ENCODE peak calls at places on chromosomes 5 and 9, in nine cellular contexts. S is left lung, X is hepatocyte, T is mucosa of descending colon, V is sigmoid colon, E is breast epithelium, Y is ovary, J is neural progenitor cell, Q is K562. F is an unnamed sample. For H3K36me3, the result is how much of the 10 kb centered on the place peaks cover.

GRCh38 chr5:38250752-38251448 is 7.5 kb upstream of the EGFLAM start:
- DNase-seq in S (no peak), X (no peak), T (no peak), V (no peak), E (no peak), Y (no peak), J (no peak), Q (no peak), F (no peak)

GRCh38 chr9:17090041-17090440 is 44.8 kb upstream of the CNTLN start:
- DNase-seq in S (no peak), X (no peak), T (no peak), V (no peak), E (no peak), Y (no peak), J (no peak), Q (no peak), F (no peak)

GRCh38 chr9:129547869-129548570 is 72.9 kb downstream of the C9orf50 start:
- DNase-seq in S (peak), X (no peak), T (no peak), V (peak), E (no peak), Y (no peak), J (no peak), Q (no peak), F (no peak)

GRCh38 chr9:28887188-28887884 is 1314.1 kb upstream of the C9orf72 start:
- DNase-seq in S (no peak), X (no peak), T (no peak), V (no peak), E (no peak), Y (no peak), J (no peak), Q (no peak), F (no peak)

GRCh38 chr5:17255471-17256016 is 38.1 kb downstream of the BASP1 start:
- DNase-seq in S (no peak), X (no peak), T (no peak), V (no peak), E (no peak), Y (no peak), J (no peak), Q (no peak), F (no peak)

GRCh38 chr9:134226221-134226930 is 62.0 kb upstream of the RNU6ATAC start:
- DNase-seq in S (peak), X (peak), T (peak), V (no peak), E (no peak), Y (no peak), J (no peak), Q (no peak), F (no peak)

GRCh38 chr9:19788152-19788551 is 685 bp downstream of the SLC24A2 start:
- DNase-seq in S (no peak), X (no peak), T (peak), V (no peak), E (no peak), Y (no peak), J (peak), Q (no peak), F (no peak)

GRCh38 chr9:727767-728166 is 113.7 kb upstream of the DMRT1 start:
- DNase-seq in S (no peak), X (no peak), T (no peak), V (no peak), E (no peak), Y (no peak), J (no peak), Q (no peak), F (no peak)

GRCh38 chr9:90070056-90070455 is 465.2 kb downstream of the GADD45G start:
- DNase-seq in S (no peak), X (no peak), T (no peak), V (no peak), E (no peak), Y (no peak), J (no peak), Q (no peak), F (no peak)

GRCh38 chr5:156121234-156121633 is 205.7 kb upstream of the SGCD start:
- DNase-seq in S (no peak), X (no peak), T (no peak), V (no peak), E (no peak), Y (no peak), J (no peak), Q (no peak), F (no peak)

GRCh38 chr5:110086658-110087388 is 397.1 kb downstream of the MAN2A1 start:
- DNase-seq in S (no peak), X (peak), T (no peak), V (peak), E (no peak), Y (no peak), J (no peak), Q (no peak), F (peak)

GRCh38 chr5:96721351-96721970 is 59.3 kb downstream of the CAST start:
- DNase-seq in S (peak), X (no peak), T (no peak), V (peak), E (peak), Y (no peak), J (no peak), Q (no peak), F (no peak)

GRCh38 chr9:137802521-137803243 is 74.9 kb upstream of the CACNA1B start:
- DNase-seq in S (no peak), X (no peak), T (no peak), V (no peak), E (no peak), Y (no peak), J (no peak), Q (no peak), F (no peak)

GRCh38 chr5:112492291-112492690 is 73.2 kb upstream of the EPB41L4A start:
- DNase-seq in S (no peak), X (peak), T (no peak), V (no peak), E (no peak), Y (no peak), J (peak), Q (peak), F (no peak)

GRCh38 chr9:89421595-89421994 is 76.3 kb downstream of the SEMA4D start:
- DNase-seq in S (no peak), X (no peak), T (peak), V (no peak), E (no peak), Y (no peak), J (no peak), Q (no peak), F (no peak)

GRCh38 chr5:32042571-32042970 is 131.5 kb downstream of the GOLPH3 start:
- DNase-seq in S (no peak), X (no peak), T (no peak), V (no peak), E (no peak), Y (no peak), J (peak), Q (no peak), F (no peak)

GRCh38 chr9:124125590-124126047 is 114.1 kb downstream of the LHX2 start:
- DNase-seq in S (no peak), X (no peak), T (no peak), V (no peak), E (no peak), Y (no peak), J (peak), Q (no peak), F (no peak)

GRCh38 chr9:124262596-124263045 is 4.9 kb downstream of the NEK6 start:
- DNase-seq in S (no peak), X (no peak), T (peak), V (no peak), E (no peak), Y (no peak), J (peak), Q (no peak), F (no peak)

GRCh38 chr9:74555015-74555414 is 57.9 kb downstream of the RORB start:
- DNase-seq in S (no peak), X (peak), T (no peak), V (no peak), E (no peak), Y (no peak), J (no peak), Q (no peak), F (no peak)

GRCh38 chr9:112793213-112793810 is 42.8 kb downstream of the SNX30 start:
- DNase-seq in S (peak), X (peak), T (peak), V (peak), E (no peak), Y (no peak), J (peak), Q (peak), F (no peak)

GRCh38 chr9:124863371-124863831 is 1.5 kb downstream of the ARPC5L start:
- DNase-seq in S (no peak), X (no peak), T (no peak), V (no peak), E (no peak), Y (no peak), J (no peak), Q (no peak), F (no peak)

GRCh38 chr5:592158-592557 is 20.0 kb upstream of the CEP72 start:
- DNase-seq in S (no peak), X (no peak), T (no peak), V (peak), E (no peak), Y (peak), J (no peak), Q (no peak), F (no peak)

GRCh38 chr5:6713274-6714181 is at the start of gene TENT4A:
- DNase-seq in S (peak), X (peak), T (peak), V (no peak), E (peak), Y (peak), J (no peak), Q (peak), F (no peak)

GRCh38 chr9:127049044-127049443 is 73.4 kb downstream of the ANGPTL2 start:
- DNase-seq in S (no peak), X (peak), T (no peak), V (peak), E (peak), Y (peak), J (no peak), Q (no peak), F (peak)

GRCh38 chr9:21160178-21160577 is 6.3 kb downstream of the IFNA21 start:
- DNase-seq in S (no peak), X (no peak), T (no peak), V (no peak), E (no peak), Y (no peak), J (peak), Q (no peak), F (no peak)

GRCh38 chr9:84722388-84722989 is 53.0 kb downstream of the NTRK2 start:
- DNase-seq in S (no peak), X (no peak), T (no peak), V (no peak), E (no peak), Y (no peak), J (no peak), Q (no peak), F (no peak)

GRCh38 chr5:14743601-14744295 is 79.2 kb downstream of the OTULIN start:
- DNase-seq in S (no peak), X (no peak), T (no peak), V (no peak), E (no peak), Y (no peak), J (peak), Q (no peak), F (no peak)

GRCh38 chr5:74199436-74200210 is 440.9 kb downstream of the ENC1 start:
- DNase-seq in S (no peak), X (peak), T (no peak), V (no peak), E (peak), Y (no peak), J (no peak), Q (no peak), F (no peak)

GRCh38 chr9:109791747-109792146 is 11.7 kb downstream of the PALM2AKAP2 start:
- DNase-seq in S (no peak), X (no peak), T (no peak), V (no peak), E (no peak), Y (no peak), J (no peak), Q (no peak), F (no peak)

GRCh38 chr5:143405747-143406098 is 2.2 kb upstream of the NR3C1 start:
- DNase-seq in S (no peak), X (no peak), T (no peak), V (no peak), E (no peak), Y (no peak), J (no peak), Q (no peak), F (no peak)
- H3K4me3 ChIP-seq in S (peak), X (peak), T (no peak), V (peak), E (peak), Y (peak), J (peak), Q (peak), F (peak)

GRCh38 chr5:134887593-134888159 is 13.5 kb downstream of the TXNDC15 start:
- DNase-seq in S (no peak), X (no peak), T (no peak), V (no peak), E (no peak), Y (no peak), J (no peak), Q (no peak), F (no peak)
- H3K36me3 ChIP-seq in S (under half), X (under half), T (under half), V (under half), E (under half), Y (under half), J (under half), Q (under half), F (under half)

GRCh38 chr5:36079200-36079761 is 12.6 kb upstream of the UGT3A2 start:
- DNase-seq in S (no peak), X (peak), T (no peak), V (no peak), E (no peak), Y (no peak), J (peak), Q (peak), F (no peak)
- H3K4me3 ChIP-seq in S (no peak), X (no peak), T (no peak), V (no peak), E (no peak), Y (no peak), J (no peak), Q (no peak), F (no peak)

GRCh38 chr9:87659534-87660419 is 66.1 kb upstream of the CTSL start:
- DNase-seq in S (no peak), X (no peak), T (no peak), V (no peak), E (no peak), Y (no peak), J (no peak), Q (no peak), F (no peak)

GRCh38 chr9:87657893-87658292 is 68.0 kb upstream of the CTSL start:
- DNase-seq in S (no peak), X (no peak), T (no peak), V (no peak), E (no peak), Y (no peak), J (no peak), Q (no peak), F (no peak)

GRCh38 chr9:87656485-87656884 is 69.4 kb upstream of the CTSL start:
- DNase-seq in S (no peak), X (no peak), T (no peak), V (no peak), E (no peak), Y (peak), J (no peak), Q (no peak), F (no peak)

GRCh38 chr9:87655731-87656130 is 70.2 kb upstream of the CTSL start:
- DNase-seq in S (no peak), X (no peak), T (no peak), V (no peak), E (no peak), Y (no peak), J (no peak), Q (no peak), F (no peak)

DNA sequence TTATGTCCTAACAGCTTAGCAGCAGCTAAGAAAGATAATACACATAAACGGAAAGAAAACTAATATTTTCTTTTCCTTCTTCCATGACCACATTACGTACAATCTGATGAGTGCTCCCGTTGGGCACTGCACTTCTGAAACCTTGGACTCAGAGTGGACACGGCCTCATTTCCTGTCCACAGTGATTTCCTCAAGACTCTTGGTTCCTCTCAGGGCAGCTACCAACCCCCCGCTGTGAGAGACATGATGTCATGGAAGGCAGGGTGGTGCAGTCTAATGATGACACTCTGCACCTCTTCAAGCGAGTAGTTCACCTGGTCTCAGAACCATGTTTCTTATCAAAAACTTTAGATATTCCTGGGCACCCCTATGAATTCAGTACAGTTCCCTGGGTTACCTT is 68.7 kb upstream of the CTSL start:
- DNase-seq in S (peak), X (no peak), T (no peak), V (no peak), E (no peak), Y (no peak), J (no peak), Q (no peak), F (no peak)
- H3K36me3 ChIP-seq in S (under half), X (under half), T (under half), V (under half), E (under half), Y (under half), J (under half), Q (under half), F (under half)

DNA sequence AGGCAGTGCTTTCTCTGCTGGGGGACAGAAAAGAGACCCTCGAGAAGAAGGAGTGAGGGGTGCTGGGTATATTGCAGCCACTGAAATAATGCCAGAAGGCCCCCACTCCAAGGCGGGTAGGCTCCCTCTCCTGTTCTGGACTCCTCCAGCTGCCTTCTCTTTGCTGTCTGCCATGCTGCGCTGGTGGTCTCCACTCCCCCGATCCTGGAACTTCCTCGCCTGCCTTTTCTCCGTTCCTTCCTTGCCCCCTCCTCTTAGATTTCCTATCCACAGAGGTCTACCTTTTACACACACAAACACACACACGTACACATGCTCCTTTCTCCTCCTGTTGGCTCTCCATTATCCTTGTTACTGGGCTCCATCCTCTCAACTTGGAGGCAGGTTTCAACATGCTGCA is 938 bp downstream of the GRIA1 start:
- DNase-seq in S (no peak), X (no peak), T (no peak), V (no peak), E (no peak), Y (no peak), J (no peak), Q (no peak), F (no peak)
- H3K4me3 ChIP-seq in S (no peak), X (no peak), T (no peak), V (no peak), E (peak), Y (no peak), J (peak), Q (no peak), F (peak)

GRCh38 chr9:33306037-33306436 is 15.7 kb downstream of the NFX1 start:
- DNase-seq in S (no peak), X (no peak), T (no peak), V (no peak), E (no peak), Y (no peak), J (no peak), Q (no peak), F (no peak)

GRCh38 chr9:33310748-33311147 is 20.4 kb downstream of the NFX1 start:
- DNase-seq in S (no peak), X (no peak), T (no peak), V (no peak), E (no peak), Y (no peak), J (no peak), Q (no peak), F (no peak)

GRCh38 chr9:33307067-33307466 is 16.8 kb downstream of the NFX1 start:
- DNase-seq in S (no peak), X (no peak), T (no peak), V (no peak), E (no peak), Y (no peak), J (no peak), Q (no peak), F (no peak)

GRCh38 chr9:33311953-33312352 is 21.6 kb downstream of the NFX1 start:
- DNase-seq in S (no peak), X (no peak), T (no peak), V (no peak), E (no peak), Y (no peak), J (no peak), Q (no peak), F (no peak)

GRCh38 chr9:33309903-33310302 is 19.6 kb downstream of the NFX1 start:
- DNase-seq in S (no peak), X (no peak), T (no peak), V (no peak), E (no peak), Y (no peak), J (no peak), Q (no peak), F (no peak)
- H3K36me3 ChIP-seq in S (under half), X (under half), T (under half), V (half or more), E (under half), Y (under half), J (under half), Q (half or more), F (half or more)

DNA sequence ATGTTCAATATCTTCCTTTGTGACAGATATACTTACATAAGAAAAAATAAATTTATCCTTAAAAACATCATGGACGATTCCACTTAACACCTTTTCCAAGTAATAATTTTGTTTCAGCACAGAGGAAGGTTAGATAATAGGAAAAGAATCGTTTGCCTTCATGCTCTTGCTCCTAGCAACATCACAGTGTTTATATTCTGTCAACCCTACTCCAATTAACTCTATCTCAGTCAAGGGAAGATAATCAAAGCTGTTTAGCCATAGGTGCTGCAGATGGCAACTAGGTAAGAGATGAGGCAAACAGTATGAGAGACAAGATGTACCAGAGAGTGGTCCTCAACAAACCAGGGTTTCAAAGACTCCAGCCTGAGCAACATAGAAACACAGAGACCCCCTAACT is 55.6 kb downstream of the UBAP2 start:
- DNase-seq in S (no peak), X (no peak), T (no peak), V (no peak), E (no peak), Y (no peak), J (no peak), Q (no peak), F (no peak)
- H3K4me3 ChIP-seq in S (no peak), X (no peak), T (no peak), V (no peak), E (no peak), Y (no peak), J (no peak), Q (no peak), F (no peak)

GRCh38 chr9:120390637-120391190 is 189.3 kb downstream of the CDK5RAP2 start:
- DNase-seq in S (no peak), X (no peak), T (no peak), V (peak), E (no peak), Y (no peak), J (no peak), Q (no peak), F (no peak)

GRCh38 chr9:120389867-120390266 is 190.1 kb downstream of the CDK5RAP2 start:
- DNase-seq in S (no peak), X (no peak), T (no peak), V (peak), E (no peak), Y (no peak), J (no peak), Q (no peak), F (no peak)

GRCh38 chr9:120392711-120393110 is 187.3 kb downstream of the CDK5RAP2 start:
- DNase-seq in S (no peak), X (no peak), T (no peak), V (peak), E (no peak), Y (no peak), J (no peak), Q (no peak), F (no peak)

GRCh38 chr9:120392245-120392644 is 187.7 kb downstream of the CDK5RAP2 start:
- DNase-seq in S (no peak), X (no peak), T (no peak), V (no peak), E (no peak), Y (no peak), J (no peak), Q (no peak), F (no peak)

GRCh38 chr9:120391691-120392090 is 188.3 kb downstream of the CDK5RAP2 start:
- DNase-seq in S (no peak), X (no peak), T (no peak), V (peak), E (no peak), Y (no peak), J (no peak), Q (no peak), F (no peak)
- H3K36me3 ChIP-seq in S (under half), X (under half), T (under half), V (half or more), E (under half), Y (under half), J (under half), Q (half or more), F (under half)

GRCh38 chr5:149840226-149840825 is 104.3 kb downstream of the PDE6A start:
- DNase-seq in S (no peak), X (no peak), T (no peak), V (no peak), E (no peak), Y (no peak), J (no peak), Q (no peak), F (no peak)
- H3K4me3 ChIP-seq in S (no peak), X (no peak), T (no peak), V (no peak), E (no peak), Y (no peak), J (no peak), Q (no peak), F (no peak)

F was measured in thoracic aorta.